ENCODE peak calls at places on chromosomes 3 and 15, in nine cellular contexts. One of them, this sample, is unnamed.

GRCh38 chr15:40695469-40695910 is 516 bp downstream of the RAD51 start:
- DNase-seq in brain microvascular endothelial cell: no peak
- DNase-seq in cardiac muscle cell: no peak
- DNase-seq in tibial artery: no peak
- DNase-seq in uterus: no peak
- DNase-seq in tibial nerve: no peak
- DNase-seq in left lung: no peak
- DNase-seq in neural progenitor cell: no peak
- DNase-seq in HAP-1: no peak
- DNase-seq in this sample: no peak

GRCh38 chr15:36885709-36886108 is 214.6 kb downstream of the MEIS2 start:
- DNase-seq in brain microvascular endothelial cell: no peak
- DNase-seq in cardiac muscle cell: no peak
- DNase-seq in tibial artery: no peak
- DNase-seq in uterus: no peak
- DNase-seq in tibial nerve: no peak
- DNase-seq in left lung: no peak
- DNase-seq in neural progenitor cell: no peak
- DNase-seq in HAP-1: no peak
- DNase-seq in this sample: no peak

GRCh38 chr15:31905054-31905453 is 125.3 kb upstream of the CHRNA7 start:
- DNase-seq in brain microvascular endothelial cell: no peak
- DNase-seq in cardiac muscle cell: peak; percentile 11
- DNase-seq in tibial artery: no peak
- DNase-seq in uterus: no peak
- DNase-seq in tibial nerve: no peak
- DNase-seq in left lung: no peak
- DNase-seq in neural progenitor cell: peak; percentile 4
- DNase-seq in HAP-1: peak; percentile 20
- DNase-seq in this sample: no peak

GRCh38 chr3:49654955-49655556 is 19.1 kb upstream of the APEH start:
- DNase-seq in brain microvascular endothelial cell: no peak
- DNase-seq in cardiac muscle cell: no peak
- DNase-seq in tibial artery: no peak
- DNase-seq in uterus: no peak
- DNase-seq in tibial nerve: no peak
- DNase-seq in left lung: peak; percentile 72
- DNase-seq in neural progenitor cell: no peak
- DNase-seq in HAP-1: no peak
- DNase-seq in this sample: no peak

GRCh38 chr3:177977381-177978158 is 558.7 kb upstream of the KCNMB2 start:
- DNase-seq in brain microvascular endothelial cell: peak; percentile 89
- DNase-seq in cardiac muscle cell: no peak
- DNase-seq in tibial artery: no peak
- DNase-seq in uterus: no peak
- DNase-seq in tibial nerve: no peak
- DNase-seq in left lung: no peak
- DNase-seq in neural progenitor cell: no peak
- DNase-seq in HAP-1: no peak
- DNase-seq in this sample: no peak

GRCh38 chr15:45449878-45450277 is 71.5 kb upstream of the GATM start:
- DNase-seq in brain microvascular endothelial cell: no peak
- DNase-seq in cardiac muscle cell: no peak
- DNase-seq in tibial artery: no peak
- DNase-seq in uterus: no peak
- DNase-seq in tibial nerve: no peak
- DNase-seq in left lung: peak; percentile 82
- DNase-seq in neural progenitor cell: no peak
- DNase-seq in HAP-1: no peak
- DNase-seq in this sample: no peak

GRCh38 chr3:133283958-133284807 is 115.7 kb upstream of the BFSP2 start:
- DNase-seq in brain microvascular endothelial cell: no peak
- DNase-seq in cardiac muscle cell: no peak
- DNase-seq in tibial artery: no peak
- DNase-seq in uterus: no peak
- DNase-seq in tibial nerve: no peak
- DNase-seq in left lung: no peak
- DNase-seq in neural progenitor cell: peak; percentile 59
- DNase-seq in HAP-1: no peak
- DNase-seq in this sample: no peak

GRCh38 chr3:58713715-58714401 is 47.3 kb upstream of the FAM3D start:
- DNase-seq in brain microvascular endothelial cell: no peak
- DNase-seq in cardiac muscle cell: no peak
- DNase-seq in tibial artery: no peak
- DNase-seq in uterus: no peak
- DNase-seq in tibial nerve: no peak
- DNase-seq in left lung: no peak
- DNase-seq in neural progenitor cell: no peak
- DNase-seq in HAP-1: no peak
- DNase-seq in this sample: no peak

GRCh38 chr15:77821188-77821958 is 188.7 kb upstream of the LINGO1 start:
- DNase-seq in brain microvascular endothelial cell: peak; percentile 54
- DNase-seq in cardiac muscle cell: peak; percentile 82
- DNase-seq in tibial artery: no peak
- DNase-seq in uterus: no peak
- DNase-seq in tibial nerve: peak; percentile 20
- DNase-seq in left lung: no peak
- DNase-seq in neural progenitor cell: peak; percentile 85
- DNase-seq in HAP-1: peak; percentile 90
- DNase-seq in this sample: peak; percentile 39

GRCh38 chr3:10957976-10958749 is 34.4 kb upstream of the SLC6A1 start:
- DNase-seq in brain microvascular endothelial cell: no peak
- DNase-seq in cardiac muscle cell: peak; percentile 59
- DNase-seq in tibial artery: no peak
- DNase-seq in uterus: no peak
- DNase-seq in tibial nerve: no peak
- DNase-seq in left lung: peak; percentile 88
- DNase-seq in neural progenitor cell: no peak
- DNase-seq in HAP-1: no peak
- DNase-seq in this sample: no peak

GRCh38 chr15:71752604-71753289 is 57.6 kb upstream of the NR2E3 start:
- DNase-seq in brain microvascular endothelial cell: peak; percentile 98
- DNase-seq in cardiac muscle cell: peak; percentile 58
- DNase-seq in tibial artery: no peak
- DNase-seq in uterus: no peak
- DNase-seq in tibial nerve: no peak
- DNase-seq in left lung: no peak
- DNase-seq in neural progenitor cell: peak; percentile 68
- DNase-seq in HAP-1: peak; percentile 71
- DNase-seq in this sample: no peak

GRCh38 chr3:13047296-13048165 is 25.7 kb downstream of the IQSEC1 start:
- DNase-seq in brain microvascular endothelial cell: no peak
- DNase-seq in cardiac muscle cell: no peak
- DNase-seq in tibial artery: no peak
- DNase-seq in uterus: no peak
- DNase-seq in tibial nerve: no peak
- DNase-seq in left lung: no peak
- DNase-seq in neural progenitor cell: no peak
- DNase-seq in HAP-1: no peak
- DNase-seq in this sample: no peak

GRCh38 chr3:13189639-13190375 is 116.6 kb upstream of the IQSEC1 start:
- DNase-seq in brain microvascular endothelial cell: peak; percentile 52
- DNase-seq in cardiac muscle cell: no peak
- DNase-seq in tibial artery: no peak
- DNase-seq in uterus: no peak
- DNase-seq in tibial nerve: no peak
- DNase-seq in left lung: peak; percentile 73
- DNase-seq in neural progenitor cell: no peak
- DNase-seq in HAP-1: no peak
- DNase-seq in this sample: no peak

GRCh38 chr15:62572797-62573196 is 407.7 kb upstream of the C2CD4B start:
- DNase-seq in brain microvascular endothelial cell: no peak
- DNase-seq in cardiac muscle cell: no peak
- DNase-seq in tibial artery: no peak
- DNase-seq in uterus: no peak
- DNase-seq in tibial nerve: no peak
- DNase-seq in left lung: no peak
- DNase-seq in neural progenitor cell: no peak
- DNase-seq in HAP-1: no peak
- DNase-seq in this sample: no peak

GRCh38 chr3:183098538-183099025 is 714 bp downstream of the MCCC1 start:
- DNase-seq in brain microvascular endothelial cell: no peak
- DNase-seq in cardiac muscle cell: no peak
- DNase-seq in tibial artery: no peak
- DNase-seq in uterus: no peak
- DNase-seq in tibial nerve: no peak
- DNase-seq in left lung: no peak
- DNase-seq in neural progenitor cell: no peak
- DNase-seq in HAP-1: no peak
- DNase-seq in this sample: no peak

GRCh38 chr3:61483997-61484396 is 77.4 kb upstream of the PTPRG start:
- DNase-seq in brain microvascular endothelial cell: no peak
- DNase-seq in cardiac muscle cell: no peak
- DNase-seq in tibial artery: no peak
- DNase-seq in uterus: no peak
- DNase-seq in tibial nerve: no peak
- DNase-seq in left lung: no peak
- DNase-seq in neural progenitor cell: no peak
- DNase-seq in HAP-1: no peak
- DNase-seq in this sample: no peak

GRCh38 chr3:184166671-184167070 is 8.0 kb upstream of the AP2M1 start:
- DNase-seq in brain microvascular endothelial cell: no peak
- DNase-seq in cardiac muscle cell: no peak
- DNase-seq in tibial artery: no peak
- DNase-seq in uterus: no peak
- DNase-seq in tibial nerve: no peak
- DNase-seq in left lung: no peak
- DNase-seq in neural progenitor cell: no peak
- DNase-seq in HAP-1: no peak
- DNase-seq in this sample: no peak
- H3K36me3 ChIP-seq in brain microvascular endothelial cell: peaks cover 78% of the 10 kb centered on the region
- H3K36me3 ChIP-seq in cardiac muscle cell: peaks cover 48% of the 10 kb centered on the region
- H3K36me3 ChIP-seq in tibial artery: peaks cover 76% of the 10 kb centered on the region
- H3K36me3 ChIP-seq in uterus: no peaks in the 10 kb centered on the region
- H3K36me3 ChIP-seq in tibial nerve: peaks cover 3% of the 10 kb centered on the region
- H3K36me3 ChIP-seq in left lung: peaks cover 92% of the 10 kb centered on the region
- H3K36me3 ChIP-seq in neural progenitor cell: no peaks in the 10 kb centered on the region
- H3K36me3 ChIP-seq in HAP-1: peaks cover 69% of the 10 kb centered on the region
- H3K36me3 ChIP-seq in this sample: peaks cover 37% of the 10 kb centered on the region

GRCh38 chr15:74904190-74904805 is 2.4 kb downstream of the FAM219B start:
- DNase-seq in brain microvascular endothelial cell: no peak
- DNase-seq in cardiac muscle cell: no peak
- DNase-seq in tibial artery: no peak
- DNase-seq in uterus: no peak
- DNase-seq in tibial nerve: no peak
- DNase-seq in left lung: no peak
- DNase-seq in neural progenitor cell: no peak
- DNase-seq in HAP-1: no peak
- DNase-seq in this sample: no peak
- H3K36me3 ChIP-seq in brain microvascular endothelial cell: peaks cover 54% of the 10 kb centered on the region
- H3K36me3 ChIP-seq in cardiac muscle cell: peaks cover 38% of the 10 kb centered on the region
- H3K36me3 ChIP-seq in tibial artery: peaks cover 30% of the 10 kb centered on the region
- H3K36me3 ChIP-seq in uterus: no peaks in the 10 kb centered on the region
- H3K36me3 ChIP-seq in tibial nerve: no peaks in the 10 kb centered on the region
- H3K36me3 ChIP-seq in left lung: peaks cover 53% of the 10 kb centered on the region
- H3K36me3 ChIP-seq in neural progenitor cell: peaks cover 11% of the 10 kb centered on the region
- H3K36me3 ChIP-seq in HAP-1: peaks cover 76% of the 10 kb centered on the region
- H3K36me3 ChIP-seq in this sample: peaks cover 21% of the 10 kb centered on the region

DNA sequence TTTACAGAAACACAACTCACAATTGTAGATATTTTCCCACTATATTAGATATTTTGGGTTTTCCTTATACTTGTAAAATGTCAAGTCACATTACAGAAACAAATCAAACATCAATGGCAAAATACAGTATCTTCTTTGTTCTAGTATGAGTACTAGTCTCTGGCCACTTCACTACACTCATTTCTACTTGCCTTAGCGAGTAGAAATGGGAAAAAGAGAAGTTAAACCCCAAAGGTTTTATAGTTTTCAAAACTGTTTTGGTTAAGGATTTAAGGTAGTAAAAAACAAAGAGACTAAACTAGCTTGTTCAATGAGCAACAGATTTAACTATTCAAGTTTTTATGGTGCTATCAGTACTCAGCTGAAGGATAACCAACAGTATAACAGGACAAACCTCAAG is 81.7 kb downstream of the BTD start:
- DNase-seq in brain microvascular endothelial cell: no peak
- DNase-seq in cardiac muscle cell: no peak
- DNase-seq in tibial artery: no peak
- DNase-seq in uterus: no peak
- DNase-seq in tibial nerve: no peak
- DNase-seq in left lung: no peak
- DNase-seq in neural progenitor cell: no peak
- DNase-seq in HAP-1: no peak
- DNase-seq in this sample: no peak
- H3K36me3 ChIP-seq in brain microvascular endothelial cell: peaks cover 36% of the 10 kb centered on the region
- H3K36me3 ChIP-seq in cardiac muscle cell: peaks cover 9% of the 10 kb centered on the region
- H3K36me3 ChIP-seq in tibial artery: peaks cover 19% of the 10 kb centered on the region
- H3K36me3 ChIP-seq in uterus: no peaks in the 10 kb centered on the region
- H3K36me3 ChIP-seq in tibial nerve: no peaks in the 10 kb centered on the region
- H3K36me3 ChIP-seq in left lung: peaks cover 55% of the 10 kb centered on the region
- H3K36me3 ChIP-seq in neural progenitor cell: peaks cover 8% of the 10 kb centered on the region
- H3K36me3 ChIP-seq in HAP-1: peaks cover 14% of the 10 kb centered on the region
- H3K36me3 ChIP-seq in this sample: peaks cover 4% of the 10 kb centered on the region

GRCh38 chr15:74589826-74590225 is 25.8 kb upstream of the CLK3 start:
- DNase-seq in brain microvascular endothelial cell: no peak
- DNase-seq in cardiac muscle cell: no peak
- DNase-seq in tibial artery: no peak
- DNase-seq in uterus: no peak
- DNase-seq in tibial nerve: no peak
- DNase-seq in left lung: no peak
- DNase-seq in neural progenitor cell: no peak
- DNase-seq in HAP-1: no peak
- DNase-seq in this sample: no peak
- H3K36me3 ChIP-seq in brain microvascular endothelial cell: peaks cover 5% of the 10 kb centered on the region
- H3K36me3 ChIP-seq in cardiac muscle cell: peaks cover 22% of the 10 kb centered on the region
- H3K36me3 ChIP-seq in tibial artery: peaks cover 22% of the 10 kb centered on the region
- H3K36me3 ChIP-seq in uterus: no peaks in the 10 kb centered on the region
- H3K36me3 ChIP-seq in tibial nerve: no peaks in the 10 kb centered on the region
- H3K36me3 ChIP-seq in left lung: peaks cover 71% of the 10 kb centered on the region
- H3K36me3 ChIP-seq in neural progenitor cell: no peaks in the 10 kb centered on the region
- H3K36me3 ChIP-seq in HAP-1: peaks cover 88% of the 10 kb centered on the region
- H3K36me3 ChIP-seq in this sample: peaks cover 57% of the 10 kb centered on the region

GRCh38 chr3:56787784-56788256 is 13.9 kb downstream of the ARHGEF3 start:
- DNase-seq in brain microvascular endothelial cell: no peak
- DNase-seq in cardiac muscle cell: no peak
- DNase-seq in tibial artery: no peak
- DNase-seq in uterus: no peak
- DNase-seq in tibial nerve: no peak
- DNase-seq in left lung: no peak
- DNase-seq in neural progenitor cell: no peak
- DNase-seq in HAP-1: no peak
- DNase-seq in this sample: peak; percentile 63

GRCh38 chr3:56785499-56785898 is 16.2 kb downstream of the ARHGEF3 start:
- DNase-seq in brain microvascular endothelial cell: no peak
- DNase-seq in cardiac muscle cell: no peak
- DNase-seq in tibial artery: no peak
- DNase-seq in uterus: no peak
- DNase-seq in tibial nerve: no peak
- DNase-seq in left lung: no peak
- DNase-seq in neural progenitor cell: no peak
- DNase-seq in HAP-1: no peak
- DNase-seq in this sample: no peak

GRCh38 chr3:56784452-56785001 is 17.2 kb downstream of the ARHGEF3 start:
- DNase-seq in brain microvascular endothelial cell: no peak
- DNase-seq in cardiac muscle cell: no peak
- DNase-seq in tibial artery: no peak
- DNase-seq in uterus: no peak
- DNase-seq in tibial nerve: no peak
- DNase-seq in left lung: no peak
- DNase-seq in neural progenitor cell: no peak
- DNase-seq in HAP-1: no peak
- DNase-seq in this sample: no peak

GRCh38 chr3:56788506-56788905 is 13.2 kb downstream of the ARHGEF3 start:
- DNase-seq in brain microvascular endothelial cell: no peak
- DNase-seq in cardiac muscle cell: no peak
- DNase-seq in tibial artery: no peak
- DNase-seq in uterus: no peak
- DNase-seq in tibial nerve: no peak
- DNase-seq in left lung: no peak
- DNase-seq in neural progenitor cell: no peak
- DNase-seq in HAP-1: no peak
- DNase-seq in this sample: no peak

GRCh38 chr3:56787258-56787777 is 14.4 kb downstream of the ARHGEF3 start:
- DNase-seq in brain microvascular endothelial cell: no peak
- DNase-seq in cardiac muscle cell: no peak
- DNase-seq in tibial artery: no peak
- DNase-seq in uterus: no peak
- DNase-seq in tibial nerve: no peak
- DNase-seq in left lung: no peak
- DNase-seq in neural progenitor cell: no peak
- DNase-seq in HAP-1: no peak
- DNase-seq in this sample: no peak
- H3K36me3 ChIP-seq in brain microvascular endothelial cell: no peaks in the 10 kb centered on the region
- H3K36me3 ChIP-seq in cardiac muscle cell: no peaks in the 10 kb centered on the region
- H3K36me3 ChIP-seq in tibial artery: no peaks in the 10 kb centered on the region
- H3K36me3 ChIP-seq in uterus: no peaks in the 10 kb centered on the region
- H3K36me3 ChIP-seq in tibial nerve: no peaks in the 10 kb centered on the region
- H3K36me3 ChIP-seq in left lung: no peaks in the 10 kb centered on the region
- H3K36me3 ChIP-seq in neural progenitor cell: no peaks in the 10 kb centered on the region
- H3K36me3 ChIP-seq in HAP-1: no peaks in the 10 kb centered on the region
- H3K36me3 ChIP-seq in this sample: no peaks in the 10 kb centered on the region

This sample was measured in GM06990.